ENCODE peak calls at places on chromosomes 13 and 19, in nine cellular contexts. D, J, X, P, S, K, O, H and G are unnamed samples.

GRCh38 chr13:26376430-26376829 is 122.5 kb downstream of the CDK8 start:
- DNase-seq in D (no peak), J (no peak), X (no peak), P (no peak), S (no peak), K (no peak), O (no peak), H (no peak), G (peak)

GRCh38 chr13:39452412-39452811 is 150.6 kb downstream of the LHFPL6 start:
- DNase-seq in D (no peak), J (peak), X (no peak), P (no peak), S (no peak), K (peak), O (no peak), H (no peak), G (no peak)

GRCh38 chr13:34321986-34322385 is 504.0 kb downstream of the RFC3 start:
- DNase-seq in D (no peak), J (no peak), X (no peak), P (no peak), S (no peak), K (no peak), O (no peak), H (no peak), G (no peak)

GRCh38 chr13:67515895-67516294 is 285.8 kb upstream of the PCDH9 start:
- DNase-seq in D (no peak), J (peak), X (no peak), P (no peak), S (peak), K (peak), O (no peak), H (no peak), G (no peak)

GRCh38 chr13:64725492-64725891 is 2504.6 kb downstream of the PCDH9 start:
- DNase-seq in D (no peak), J (no peak), X (no peak), P (no peak), S (no peak), K (no peak), O (no peak), H (no peak), G (no peak)

GRCh38 chr19:2624537-2625091 is 77.9 kb downstream of the GNG7 start:
- DNase-seq in D (no peak), J (no peak), X (no peak), P (no peak), S (no peak), K (no peak), O (no peak), H (peak), G (peak)

GRCh38 chr13:101520672-101521071 is 68.2 kb downstream of the ITGBL1 start:
- DNase-seq in D (no peak), J (peak), X (no peak), P (peak), S (no peak), K (no peak), O (peak), H (no peak), G (peak)

GRCh38 chr13:21071015-21071414 is 9.6 kb upstream of the LATS2 start:
- DNase-seq in D (no peak), J (peak), X (no peak), P (peak), S (no peak), K (no peak), O (no peak), H (no peak), G (no peak)

GRCh38 chr19:29524912-29525870 is 603 bp upstream of the VSTM2B start:
- DNase-seq in D (no peak), J (no peak), X (no peak), P (no peak), S (no peak), K (no peak), O (no peak), H (no peak), G (peak)

GRCh38 chr13:110108348-110109139 is 198.4 kb downstream of the COL4A1 start:
- DNase-seq in D (no peak), J (peak), X (no peak), P (peak), S (peak), K (peak), O (peak), H (no peak), G (peak)